ENCODE peak calls at places on chromosomes 7 and 10, in four cellular contexts. G, N, U and M are unnamed samples.

GRCh38 chr7:27235387-27236052 is 7.1 kb upstream of the EVX1 start:
- DNase-seq in U (peak), N (no peak), G (peak), M (peak)

GRCh38 chr7:22671177-22671879 is 55.7 kb upstream of the IL6 start:
- DNase-seq in G (peak), U (no peak), N (no peak), M (no peak)

GRCh38 chr7:133011746-133012145 is 70.1 kb downstream of the CHCHD3 start:
- DNase-seq in G (no peak), U (no peak), N (no peak), M (no peak)

GRCh38 chr10:75402486-75403143 is 1.1 kb upstream of the ZNF503 start:
- DNase-seq in U (no peak), N (no peak), G (peak), M (no peak)

GRCh38 chr7:11707606-11708193 is 124.3 kb downstream of the THSD7A start:
- DNase-seq in U (no peak), G (no peak), N (no peak), M (no peak)

GRCh38 chr10:29736325-29737208 is 101.8 kb upstream of the SVIL start:
- DNase-seq in U (peak), G (peak), N (peak), M (no peak)

GRCh38 chr7:156232931-156233705 is 407.5 kb upstream of the RNF32 start:
- DNase-seq in U (no peak), G (no peak), N (no peak), M (no peak)

GRCh38 chr7:101362334-101363195 is at the start of gene COL26A1:
- DNase-seq in G (no peak), U (peak), N (no peak), M (no peak)

GRCh38 chr7:99446096-99446495 is 7.4 kb downstream of the CPSF4 start:
- DNase-seq in N (no peak), G (no peak), U (no peak), M (no peak)

GRCh38 chr7:139450851-139451250 is 32.6 kb downstream of the KLRG2 start:
- DNase-seq in U (no peak), N (no peak), G (no peak), M (no peak)

GRCh38 chr7:135562720-135563119 is 5.0 kb downstream of the NUP205 start:
- DNase-seq in U (no peak), N (no peak), G (peak), M (no peak)

GRCh38 chr7:33108931-33109757 is at the start of gene RP9:
- DNase-seq in N (peak), U (peak), G (peak), M (peak)

GRCh38 chr10:92699518-92700272 is 9.9 kb downstream of the HHEX start:
- DNase-seq in G (peak), N (peak), U (peak), M (peak)

GRCh38 chr7:18958627-18959026 is 158.8 kb downstream of the TWIST1 start:
- DNase-seq in U (no peak), N (no peak), G (peak), M (no peak)

GRCh38 chr7:25125137-25125946 is at the start of gene CYCS:
- DNase-seq in U (peak), G (peak), N (peak), M (peak)

GRCh38 chr7:93910076-93910994 is 4.0 kb downstream of the GNGT1 start:
- DNase-seq in U (no peak), N (no peak), G (peak), M (peak)

GRCh38 chr10:59829601-59830000 is 76.3 kb upstream of the MRLN start:
- DNase-seq in N (no peak), G (no peak), U (no peak), M (no peak)

GRCh38 chr7:25259487-25260243 is 31.4 kb upstream of the NPVF start:
- DNase-seq in U (peak), G (peak), N (peak), M (peak)

GRCh38 chr10:128274938-128275337 is 148.7 kb upstream of the MKI67 start:
- DNase-seq in G (peak), N (peak), U (no peak), M (no peak)

GRCh38 chr10:133446979-133447378 is 6.8 kb upstream of the SCART1 start:
- DNase-seq in N (no peak), U (no peak), G (no peak), M (no peak)

GRCh38 chr7:3301831-3302618 is 973 bp downstream of the SDK1 start:
- DNase-seq in G (peak), N (peak), U (peak), M (peak)

GRCh38 chr10:94042001-94042813 is 48.5 kb downstream of the PLCE1 start:
- DNase-seq in U (no peak), G (peak), N (no peak), M (no peak)